ENCODE peak calls at places on chromosomes 5 and 9, in eight cellular contexts. U is effector memory CD8-positive, alpha-beta T cell; P is activated naive CD4-positive, alpha-beta T cell treated with Interleukin-2 at 50 U/mL for 16 hours; X is MV-4-11; B is K562; Q is GM12892; O is chondrocyte; R is left ventricle myocardium inferior. I is an unnamed sample.

GRCh38 chr5:170628691-170629565 is 125.1 kb downstream of the KCNIP1 start:
- DNase-seq in U (no peak), P (no peak), X (no peak), B (no peak), Q (no peak), O (peak; percentile 73), R (no peak), I (no peak)

GRCh38 chr9:108297025-108297424 is 558.8 kb downstream of the ACTL7B start:
- DNase-seq in U (no peak), P (no peak), X (peak; percentile 94), B (no peak), Q (no peak), O (no peak), R (no peak), I (peak; percentile 49)

GRCh38 chr5:39716532-39716971 is 291.8 kb upstream of the DAB2 start:
- DNase-seq in U (peak; percentile 3), P (peak; percentile 30), X (peak; percentile 66), B (peak; percentile 46), Q (no peak), O (no peak), R (no peak), I (peak; percentile 76)

GRCh38 chr9:136100700-136101614 is 5.9 kb upstream of the NACC2 start:
- DNase-seq in U (no peak), P (no peak), X (no peak), B (peak; percentile 77), Q (no peak), O (no peak), R (no peak), I (no peak)

GRCh38 chr9:77417570-77417969 is 230.6 kb downstream of the GNA14 start:
- DNase-seq in U (no peak), P (no peak), X (peak; percentile 34), B (no peak), Q (no peak), O (no peak), R (no peak), I (no peak)

GRCh38 chr9:86091477-86091876 is 7.9 kb downstream of the GOLM1 start:
- DNase-seq in U (no peak), P (no peak), X (no peak), B (no peak), Q (no peak), O (no peak), R (no peak), I (no peak)

GRCh38 chr9:93665128-93665565 is 88.8 kb downstream of the PHF2 start:
- DNase-seq in U (no peak), P (no peak), X (no peak), B (no peak), Q (no peak), O (peak; percentile 53), R (peak; percentile 3), I (no peak)

GRCh38 chr5:169258372-169259000 is 42.5 kb downstream of the SLIT3 start:
- DNase-seq in U (no peak), P (no peak), X (no peak), B (no peak), Q (no peak), O (no peak), R (no peak), I (no peak)

GRCh38 chr9:111094433-111095421 is 56.5 kb upstream of the LPAR1 start:
- DNase-seq in U (no peak), P (no peak), X (peak; percentile 98), B (no peak), Q (no peak), O (no peak), R (no peak), I (peak; percentile 62)

GRCh38 chr5:73150872-73151271 is 22.1 kb upstream of the TMEM174 start:
- DNase-seq in U (no peak), P (no peak), X (no peak), B (no peak), Q (no peak), O (no peak), R (no peak), I (no peak)

GRCh38 chr9:17987174-17987573 is 408.3 kb downstream of the SH3GL2 start:
- DNase-seq in U (no peak), P (no peak), X (no peak), B (no peak), Q (no peak), O (no peak), R (no peak), I (no peak)

I was measured in Kasumi-1.